ENCODE peak calls at places on chromosomes 1 and 21, in six cellular contexts. B is neuronal stem cell, U is IMR-90, G is H1, X is H9, N is mesenchymal stem cell. C is an unnamed sample. For H3K4me1, the result is how much of the 10 kb centered on the place peaks cover.

GRCh38 chr1:182616130-182617074 is 12.2 kb upstream of the RGS16 start:
- DNase-seq in U (peak), B (peak), N (peak), G (peak), X (peak), C (peak)

GRCh38 chr1:223811634-223812101 is 34.1 kb downstream of the TP53BP2 start:
- DNase-seq in N (peak), X (no peak), B (no peak), G (no peak), U (peak), C (peak)

GRCh38 chr1:33818071-33818470 is 45.8 kb upstream of the HMGB4 start:
- DNase-seq in G (no peak), U (no peak), X (no peak), N (no peak), B (no peak), C (peak)

GRCh38 chr1:226666164-226666506 is 72.9 kb downstream of the ITPKB start:
- DNase-seq in N (no peak), X (no peak), B (no peak), G (no peak), U (no peak), C (no peak)

GRCh38 chr21:44614961-44615391 is 3.1 kb downstream of the KRTAP10-8 start:
- DNase-seq in U (no peak), N (no peak), B (no peak), G (peak), X (peak), C (no peak)

GRCh38 chr1:92277105-92277504 is 21.7 kb downstream of the GLMN start:
- DNase-seq in X (no peak), B (no peak), G (no peak), N (peak), U (peak), C (no peak)

GRCh38 chr1:80384037-80384830 is 1377.7 kb upstream of the ADGRL4 start:
- DNase-seq in G (no peak), U (peak), N (no peak), X (no peak), B (no peak), C (no peak)

GRCh38 chr1:31793586-31794285 is 22.1 kb downstream of the SPOCD1 start:
- DNase-seq in U (no peak), N (no peak), B (no peak), G (no peak), X (peak), C (no peak)

GRCh38 chr1:226201029-226201593 is 14.6 kb upstream of the ACBD3 start:
- DNase-seq in N (peak), G (no peak), B (no peak), U (peak), X (peak), C (peak)

GRCh38 chr1:27099154-27099903 is 55.6 kb downstream of the SLC9A1 start:
- DNase-seq in G (no peak), X (no peak), N (peak), U (peak), B (no peak), C (peak)

GRCh38 chr21:33299181-33299752 is 25.5 kb upstream of the IFNAR1 start:
- DNase-seq in B (no peak), X (no peak), N (no peak), U (no peak), G (no peak), C (peak)

GRCh38 chr1:15324867-15325335 is 77.9 kb downstream of the FHAD1 start:
- DNase-seq in N (no peak), X (no peak), B (no peak), U (no peak), G (no peak), C (no peak)

GRCh38 chr1:184036517-184036949 is 995 bp downstream of the COLGALT2 start:
- DNase-seq in B (no peak), X (peak), N (peak), U (no peak), G (peak), C (peak)

GRCh38 chr1:150981805-150982712 is at the start of gene ANXA9:
- DNase-seq in G (peak), X (no peak), B (no peak), N (peak), U (no peak), C (no peak)

GRCh38 chr1:48084826-48085225 is 87.6 kb upstream of the TRABD2B start:
- DNase-seq in U (no peak), B (no peak), G (no peak), X (no peak), N (no peak), C (no peak)

GRCh38 chr1:54081306-54082270 is 28.2 kb downstream of the TCEANC2 start:
- DNase-seq in N (peak), B (peak), G (peak), X (peak), U (peak), C (peak)

GRCh38 chr1:182803846-182804245 is 14.3 kb downstream of the NPL start:
- DNase-seq in U (no peak), X (no peak), N (no peak), G (no peak), B (no peak), C (no peak)

GRCh38 chr1:97017895-97018294 is 296.3 kb downstream of the PTBP2 start:
- DNase-seq in N (peak), U (no peak), X (peak), G (no peak), B (peak), C (peak)

GRCh38 chr1:23554481-23555224 is 4.6 kb downstream of the ID3 start:
- DNase-seq in B (peak), U (peak), X (peak), G (peak), N (peak), C (peak)

GRCh38 chr1:215539803-215540575 is 27.1 kb upstream of the KCTD3 start:
- DNase-seq in U (peak), G (no peak), X (no peak), B (no peak), N (no peak), C (no peak)

GRCh38 chr1:173861731-173862145 is 6.1 kb downstream of the GAS5 start:
- DNase-seq in N (no peak), X (peak), B (no peak), G (peak), U (no peak), C (peak)

GRCh38 chr1:169031566-169032224 is 74.8 kb upstream of the ATP1B1 start:
- DNase-seq in N (no peak), G (no peak), U (no peak), X (no peak), B (no peak), C (peak)

GRCh38 chr1:164452549-164452948 is 106.4 kb upstream of the PBX1 start:
- DNase-seq in B (no peak), U (no peak), X (no peak), G (no peak), N (no peak), C (no peak)

GRCh38 chr1:116166011-116166571 is 54.9 kb downstream of the MAB21L3 start:
- DNase-seq in X (no peak), U (no peak), B (no peak), G (no peak), N (no peak), C (no peak)

GRCh38 chr1:218066332-218066731 is 218.8 kb upstream of the RRP15 start:
- DNase-seq in X (no peak), N (no peak), U (no peak), B (no peak), G (no peak), C (no peak)

GRCh38 chr1:108053291-108054023 is 88.5 kb upstream of the VAV3 start:
- DNase-seq in X (no peak), B (no peak), N (peak), U (peak), G (no peak), C (no peak)

GRCh38 chr1:9420835-9421532 is 118.3 kb upstream of the SLC25A33 start:
- DNase-seq in U (no peak), B (no peak), X (no peak), G (no peak), N (no peak), C (no peak)

GRCh38 chr1:30982937-30983336 is 74.4 kb upstream of the SDC3 start:
- DNase-seq in X (no peak), N (peak), U (peak), G (no peak), B (no peak), C (no peak)

GRCh38 chr1:239814306-239814881 is 277.3 kb upstream of the FMN2 start:
- DNase-seq in G (no peak), U (peak), X (peak), N (peak), B (no peak), C (peak)

GRCh38 chr1:18540136-18540765 is 59.5 kb downstream of the KLHDC7A start:
- DNase-seq in G (peak), X (peak), B (no peak), N (no peak), U (no peak), C (no peak)

GRCh38 chr1:156667610-156667967 is 9.6 kb downstream of the NES start:
- DNase-seq in N (peak), G (no peak), X (no peak), U (peak), B (no peak), C (no peak)

GRCh38 chr1:153360592-153360991 is 2.9 kb downstream of the S100A9 start:
- DNase-seq in X (peak), G (no peak), U (no peak), N (no peak), B (no peak), C (no peak)

GRCh38 chr1:168498159-168498609 is 45.6 kb downstream of the XCL2 start:
- DNase-seq in N (peak), G (no peak), X (no peak), B (no peak), U (peak), C (no peak)

GRCh38 chr1:92244376-92244775 is 26.7 kb downstream of the C1orf146 start:
- DNase-seq in N (no peak), U (peak), B (no peak), G (no peak), X (no peak), C (no peak)

GRCh38 chr1:67732750-67733151 is 47.8 kb downstream of the GADD45A start:
- DNase-seq in B (no peak), N (peak), G (peak), X (no peak), U (peak), C (no peak)
- H3K4me1 ChIP-seq in B (under half), N (under half), G (under half), X (under half), U (under half), C (under half)

DNA sequence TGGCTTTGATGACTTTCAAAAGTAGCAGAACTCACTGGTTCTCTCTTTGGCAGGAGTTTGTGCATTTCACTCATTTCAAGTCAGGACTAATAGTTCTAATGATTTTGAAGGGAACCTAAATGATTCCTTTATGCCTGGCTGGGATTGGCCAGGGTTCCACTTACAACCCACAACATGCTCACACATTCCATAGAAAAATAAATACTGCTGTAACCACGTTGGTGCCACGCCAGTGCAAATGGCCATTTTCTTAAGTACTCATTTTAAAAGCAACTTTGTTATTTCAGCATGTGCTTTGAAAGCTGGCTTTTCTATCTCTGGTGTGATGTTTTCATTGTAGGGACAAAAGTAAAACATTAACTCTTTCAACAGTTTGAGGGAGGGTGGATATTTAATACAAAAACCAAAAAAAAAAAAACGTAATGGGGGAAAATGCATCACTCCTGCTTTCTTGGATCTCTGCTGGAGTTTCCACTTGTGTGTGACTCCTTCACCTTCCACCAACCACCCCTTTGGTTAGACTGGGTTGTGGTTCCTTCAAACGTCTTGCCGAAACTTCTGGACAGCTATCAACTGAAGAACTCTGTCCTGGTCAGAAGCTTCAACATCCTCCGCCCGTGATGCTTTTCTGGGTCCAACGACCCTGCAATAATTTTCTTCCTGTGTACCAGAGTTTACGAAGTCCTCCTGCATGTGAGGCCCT is 300.4 kb upstream of the RUNX1 start:
- DNase-seq in U (peak), B (no peak), N (no peak), G (no peak), X (no peak), C (no peak)
- H2BK15ac ChIP-seq in U (peak), B (no peak), N (no peak), G (no peak), X (no peak), C (no peak)

DNA sequence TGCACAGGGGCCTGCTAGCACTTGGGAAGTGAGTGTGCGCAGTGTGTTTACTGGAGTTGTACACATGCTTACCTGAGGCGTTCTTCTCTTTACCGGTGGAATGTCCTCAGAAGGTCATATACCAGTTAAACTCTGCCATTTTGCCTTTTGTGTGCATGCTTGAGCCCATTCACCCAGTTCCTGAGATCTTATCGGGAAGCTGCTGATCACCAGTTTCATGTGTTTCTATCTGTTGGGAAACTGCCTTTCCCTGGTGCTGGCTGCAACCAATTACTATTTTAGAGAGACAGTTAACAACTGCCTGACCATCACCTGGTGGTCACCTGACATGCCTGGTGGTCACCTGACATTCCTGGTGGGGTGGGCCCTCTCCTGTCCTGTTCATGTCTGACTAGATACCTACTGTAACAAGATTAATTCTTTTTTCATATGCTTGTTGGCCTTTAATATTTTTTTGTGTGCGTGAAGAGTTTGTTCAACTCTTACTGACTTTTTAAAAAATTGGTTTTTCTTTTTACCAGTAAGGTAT is 137.0 kb downstream of the RASAL2 start:
- DNase-seq in U (no peak), X (no peak), G (no peak), N (no peak), B (no peak), C (no peak)
- H3K4me2 ChIP-seq in U (no peak), X (no peak), G (no peak), N (no peak), B (no peak), C (no peak)

DNA sequence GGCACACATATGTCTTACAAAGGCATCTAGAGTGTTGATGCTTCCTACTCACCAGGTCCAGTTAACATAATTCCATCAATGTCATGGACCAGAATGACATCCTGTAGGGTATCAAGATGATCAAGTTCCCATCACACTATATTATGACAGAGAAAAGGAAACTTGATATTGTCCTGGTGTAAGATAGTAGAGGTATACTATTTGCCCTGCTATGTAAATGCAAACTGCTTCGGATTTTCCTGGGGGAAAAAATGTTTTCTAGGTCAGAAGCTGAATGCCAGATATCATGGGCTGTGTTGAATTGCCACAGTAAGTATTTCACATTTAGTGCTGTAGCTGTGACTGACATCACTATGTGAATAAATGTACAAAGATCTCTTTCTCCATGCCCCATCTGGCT is 16.2 kb upstream of the HYI start:
- DNase-seq in B (no peak), U (no peak), G (no peak), X (no peak), N (no peak), C (no peak)
- H3K4me1 ChIP-seq in B (under half), U (under half), G (under half), X (under half), N (under half), C (under half)

DNA sequence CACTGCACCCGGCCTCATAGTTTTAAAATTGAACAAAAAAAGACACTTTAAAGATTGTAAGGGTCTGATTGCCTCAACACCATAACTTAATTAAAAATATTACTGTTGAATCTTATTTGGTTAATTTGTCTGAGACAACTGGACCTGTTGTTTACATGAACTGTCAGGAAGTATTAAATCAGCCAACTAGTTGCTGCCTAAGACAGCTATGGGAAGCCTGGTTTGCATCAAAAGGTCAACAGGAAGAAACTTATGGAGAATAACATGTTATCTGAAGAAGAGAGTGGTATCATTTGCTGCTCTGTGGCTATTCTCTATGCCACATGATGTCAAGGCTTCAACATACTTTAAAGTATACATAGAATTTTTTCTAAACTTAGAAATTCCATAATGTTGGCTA is 853.5 kb upstream of the ADAMTS5 start:
- DNase-seq in X (no peak), N (no peak), G (no peak), B (no peak), U (no peak), C (no peak)
- H2BK15ac ChIP-seq in X (no peak), N (no peak), G (no peak), B (no peak), U (no peak), C (no peak)

DNA sequence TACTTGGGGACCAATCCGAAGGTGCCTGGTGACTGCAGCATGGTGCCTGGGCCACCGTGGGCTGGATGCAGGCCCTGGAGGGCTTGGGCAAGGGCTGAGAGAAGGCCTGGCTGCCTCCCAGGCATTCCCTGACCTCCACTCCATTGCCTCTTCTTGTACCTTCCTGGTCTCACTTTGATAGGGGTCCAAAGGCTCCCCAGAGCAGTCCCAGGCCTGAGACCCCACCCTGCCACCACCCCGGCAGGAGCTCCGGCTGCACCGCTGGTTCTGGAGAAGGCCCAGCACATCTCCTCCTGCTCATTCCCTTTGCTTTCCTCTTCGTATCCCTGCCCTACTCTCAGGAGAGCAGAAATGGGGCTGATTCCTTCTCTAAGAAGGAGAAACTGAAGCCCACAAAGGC is 133.3 kb upstream of the IPO9 start:
- DNase-seq in G (no peak), X (no peak), B (no peak), U (no peak), N (no peak), C (no peak)
- H3K4me2 ChIP-seq in G (no peak), X (no peak), B (no peak), U (no peak), N (no peak), C (no peak)

GRCh38 chr21:26117324-26117971 is 53.1 kb downstream of the APP start:
- DNase-seq in N (no peak), X (no peak), G (no peak), U (no peak), B (no peak), C (no peak)
- H3K4me1 ChIP-seq in N (under half), X (under half), G (under half), U (under half), B (under half), C (under half)

GRCh38 chr21:26587621-26588260 is 14.7 kb upstream of the CYYR1 start:
- DNase-seq in X (no peak), U (peak), G (no peak), B (no peak), N (peak), C (no peak)

GRCh38 chr21:26595971-26596370 is 22.9 kb upstream of the CYYR1 start:
- DNase-seq in G (no peak), X (no peak), N (no peak), B (no peak), U (no peak), C (no peak)

GRCh38 chr21:26593800-26594199 is 20.7 kb upstream of the CYYR1 start:
- DNase-seq in X (no peak), B (no peak), U (no peak), N (no peak), G (no peak), C (no peak)

GRCh38 chr21:26597023-26597422 is 23.9 kb upstream of the CYYR1 start:
- DNase-seq in U (no peak), G (no peak), X (no peak), B (no peak), N (no peak), C (no peak)

GRCh38 chr21:26591543-26591942 is 18.5 kb upstream of the CYYR1 start:
- DNase-seq in B (no peak), U (no peak), G (no peak), N (no peak), X (no peak), C (no peak)
- H2BK15ac ChIP-seq in B (no peak), U (no peak), G (no peak), N (no peak), X (no peak), C (no peak)

GRCh38 chr21:36668713-36669112 is 30.2 kb upstream of the SIM2 start:
- DNase-seq in U (no peak), N (no peak), X (no peak), G (no peak), B (no peak), C (no peak)

GRCh38 chr21:36678538-36678937 is 20.4 kb upstream of the SIM2 start:
- DNase-seq in B (no peak), X (no peak), N (no peak), U (no peak), G (no peak), C (no peak)

GRCh38 chr21:36676039-36676950 is 22.6 kb upstream of the SIM2 start:
- DNase-seq in G (no peak), N (no peak), X (no peak), B (peak), U (no peak), C (peak)

DNA sequence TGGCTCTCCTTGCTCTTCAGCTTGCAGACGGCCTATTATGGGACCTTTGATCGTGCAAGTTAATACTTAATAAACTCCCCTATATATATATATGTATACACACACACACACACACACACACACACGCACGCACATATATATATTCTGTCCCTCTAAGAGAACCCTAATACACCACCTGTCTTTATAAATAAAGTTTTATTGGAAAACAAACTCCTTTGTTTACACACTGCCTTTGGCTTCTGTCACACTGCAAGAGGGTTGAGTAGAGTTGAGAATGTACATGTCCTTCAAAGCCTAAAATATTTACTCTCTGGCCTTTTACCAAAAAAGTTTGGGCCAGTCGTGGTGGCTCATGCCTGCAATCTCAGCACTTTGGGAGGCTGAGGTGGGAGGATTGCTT is 26.2 kb upstream of the SIM2 start:
- DNase-seq in G (no peak), X (no peak), B (no peak), N (no peak), U (no peak), C (no peak)
- H3K4me2 ChIP-seq in G (no peak), X (no peak), B (no peak), N (no peak), U (no peak), C (no peak)

C was measured in mesendoderm.